ENCODE peak calls at places on chromosomes 7 and 10, in four cellular contexts. One of them, this sample, is unnamed.

GRCh38 chr7:54831644-54832095 is 72.7 kb upstream of the SEC61G start:
- DNase-seq in breast epithelium: no peak
- DNase-seq in GM13976: no peak
- DNase-seq in kidney: no peak
- DNase-seq in this sample: no peak

GRCh38 chr7:2019693-2020511 is 212.8 kb downstream of the MAD1L1 start:
- DNase-seq in kidney: peak
- DNase-seq in breast epithelium: no peak
- DNase-seq in GM13976: peak
- DNase-seq in this sample: peak

GRCh38 chr7:20778063-20778721 is 8.5 kb downstream of the SP8 start:
- DNase-seq in GM13976: peak
- DNase-seq in breast epithelium: no peak
- DNase-seq in kidney: no peak
- DNase-seq in this sample: peak

GRCh38 chr7:133436014-133436428 is 183.1 kb downstream of the EXOC4 start:
- DNase-seq in kidney: peak
- DNase-seq in GM13976: no peak
- DNase-seq in breast epithelium: no peak
- DNase-seq in this sample: no peak

GRCh38 chr10:88755753-88756152 is 4.1 kb upstream of the LIPN start:
- DNase-seq in GM13976: no peak
- DNase-seq in breast epithelium: no peak
- DNase-seq in kidney: no peak
- DNase-seq in this sample: no peak

GRCh38 chr7:42502022-42502421 is 265.0 kb upstream of the GLI3 start:
- DNase-seq in kidney: no peak
- DNase-seq in breast epithelium: no peak
- DNase-seq in GM13976: no peak
- DNase-seq in this sample: no peak

GRCh38 chr10:69730251-69731156 is 71.2 kb upstream of the COL13A1 start:
- DNase-seq in GM13976: no peak
- DNase-seq in kidney: no peak
- DNase-seq in breast epithelium: no peak
- DNase-seq in this sample: no peak

GRCh38 chr10:31034041-31034918 is 2.6 kb upstream of the ZNF438 start:
- DNase-seq in GM13976: no peak
- DNase-seq in breast epithelium: no peak
- DNase-seq in kidney: no peak
- DNase-seq in this sample: no peak

GRCh38 chr7:79789584-79790345 is 336.3 kb upstream of the MAGI2 start:
- DNase-seq in breast epithelium: no peak
- DNase-seq in kidney: no peak
- DNase-seq in GM13976: no peak
- DNase-seq in this sample: no peak

GRCh38 chr7:157674715-157675426 is 338.1 kb downstream of the DNAJB6 start:
- DNase-seq in breast epithelium: no peak
- DNase-seq in kidney: no peak
- DNase-seq in GM13976: no peak
- DNase-seq in this sample: no peak

GRCh38 chr10:78258303-78259030 is 224.8 kb downstream of the RPS24 start:
- DNase-seq in GM13976: no peak
- DNase-seq in kidney: no peak
- DNase-seq in breast epithelium: no peak
- DNase-seq in this sample: no peak

GRCh38 chr7:11026452-11027359 is 53.0 kb downstream of the PHF14 start:
- DNase-seq in GM13976: no peak
- DNase-seq in breast epithelium: no peak
- DNase-seq in kidney: no peak
- DNase-seq in this sample: no peak

GRCh38 chr7:123296965-123297364 is 97.2 kb upstream of the SLC13A1 start:
- DNase-seq in kidney: no peak
- DNase-seq in GM13976: no peak
- DNase-seq in breast epithelium: no peak
- DNase-seq in this sample: no peak

GRCh38 chr10:77702166-77702565 is 64.6 kb upstream of the KCNMA1 start:
- DNase-seq in GM13976: no peak
- DNase-seq in kidney: no peak
- DNase-seq in breast epithelium: no peak
- DNase-seq in this sample: no peak

GRCh38 chr7:120723465-120724385 is 134.2 kb downstream of the TSPAN12 start:
- DNase-seq in GM13976: no peak
- DNase-seq in kidney: no peak
- DNase-seq in breast epithelium: no peak
- DNase-seq in this sample: no peak

GRCh38 chr10:53808677-53809076 is 992.4 kb downstream of the PCDH15 start:
- DNase-seq in kidney: no peak
- DNase-seq in GM13976: no peak
- DNase-seq in breast epithelium: no peak
- DNase-seq in this sample: no peak
- TF ChIP-seq CTCF in kidney: no peak
- TF ChIP-seq CTCF in GM13976: no peak
- TF ChIP-seq CTCF in breast epithelium: no peak
- TF ChIP-seq CTCF in this sample: no peak

GRCh38 chr7:38424750-38425463 is 151.5 kb upstream of the TARP start:
- DNase-seq in kidney: no peak
- DNase-seq in GM13976: no peak
- DNase-seq in breast epithelium: no peak
- DNase-seq in this sample: no peak
- TF ChIP-seq CTCF in kidney: no peak
- TF ChIP-seq CTCF in GM13976: no peak
- TF ChIP-seq CTCF in breast epithelium: no peak
- TF ChIP-seq CTCF in this sample: no peak

DNA sequence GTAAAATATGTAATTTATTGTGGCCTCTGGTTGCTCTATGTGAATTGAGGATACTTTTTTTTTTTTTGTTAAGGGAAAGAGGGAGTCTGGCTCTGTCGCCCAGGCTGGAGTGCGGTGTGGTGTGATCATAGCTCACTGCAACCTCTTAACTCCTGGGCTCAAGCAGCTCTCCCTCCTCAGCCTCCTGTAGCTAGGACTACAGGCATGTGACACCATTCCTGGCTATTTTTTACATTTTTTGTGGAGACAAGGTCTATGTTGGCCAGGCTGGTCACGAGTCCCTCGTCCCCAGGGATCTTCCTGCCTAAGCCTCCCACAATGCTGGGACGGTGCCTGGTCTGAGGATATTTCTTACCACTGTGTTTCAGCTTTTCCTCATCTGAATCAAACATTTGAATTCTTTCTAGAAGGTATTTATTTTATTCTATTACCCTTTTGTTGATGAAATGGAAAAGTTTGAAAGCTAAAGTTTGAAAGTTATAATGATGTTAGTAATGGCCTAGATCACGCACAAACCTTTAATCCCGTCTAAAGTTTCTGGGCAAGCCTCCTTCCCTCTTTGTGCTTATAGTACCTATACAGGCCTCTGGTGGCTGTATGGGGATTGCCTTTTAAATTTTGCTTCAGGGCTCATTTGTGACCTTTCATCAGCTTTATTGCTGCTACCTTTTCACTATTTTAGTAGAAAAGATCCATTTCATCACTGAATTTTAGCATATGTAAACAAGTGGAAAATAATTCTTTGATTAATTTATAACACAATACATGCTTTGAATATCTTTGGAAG is 2.0 kb downstream of the IFRD1 start:
- DNase-seq in breast epithelium: peak
- DNase-seq in GM13976: peak
- DNase-seq in kidney: no peak
- DNase-seq in this sample: peak
- TF ChIP-seq CTCF in breast epithelium: no peak
- TF ChIP-seq CTCF in GM13976: peak
- TF ChIP-seq CTCF in kidney: no peak
- TF ChIP-seq CTCF in this sample: no peak

DNA sequence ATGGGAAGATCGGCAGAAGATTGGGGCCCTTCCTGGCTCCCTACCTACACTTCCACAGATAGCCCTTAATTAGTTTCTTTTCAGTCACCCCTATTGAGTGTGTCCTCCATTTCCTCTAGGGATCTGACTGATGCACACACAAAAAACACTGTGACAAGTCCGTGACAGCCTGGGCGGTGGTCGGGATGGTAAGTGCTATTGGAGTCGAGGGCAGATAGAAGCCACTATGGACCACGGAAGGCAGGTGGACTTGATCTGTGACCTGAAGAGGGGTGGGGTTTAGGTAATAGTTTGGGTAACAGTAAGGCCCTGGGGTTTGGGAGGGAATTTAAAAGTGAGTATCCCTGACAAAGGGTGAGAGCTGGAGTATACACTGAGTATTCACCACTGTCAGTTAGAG is 53.0 kb downstream of the PDK4 start:
- DNase-seq in kidney: no peak
- DNase-seq in GM13976: no peak
- DNase-seq in breast epithelium: no peak
- DNase-seq in this sample: no peak
- TF ChIP-seq CTCF in kidney: no peak
- TF ChIP-seq CTCF in GM13976: no peak
- TF ChIP-seq CTCF in breast epithelium: no peak
- TF ChIP-seq CTCF in this sample: no peak

DNA sequence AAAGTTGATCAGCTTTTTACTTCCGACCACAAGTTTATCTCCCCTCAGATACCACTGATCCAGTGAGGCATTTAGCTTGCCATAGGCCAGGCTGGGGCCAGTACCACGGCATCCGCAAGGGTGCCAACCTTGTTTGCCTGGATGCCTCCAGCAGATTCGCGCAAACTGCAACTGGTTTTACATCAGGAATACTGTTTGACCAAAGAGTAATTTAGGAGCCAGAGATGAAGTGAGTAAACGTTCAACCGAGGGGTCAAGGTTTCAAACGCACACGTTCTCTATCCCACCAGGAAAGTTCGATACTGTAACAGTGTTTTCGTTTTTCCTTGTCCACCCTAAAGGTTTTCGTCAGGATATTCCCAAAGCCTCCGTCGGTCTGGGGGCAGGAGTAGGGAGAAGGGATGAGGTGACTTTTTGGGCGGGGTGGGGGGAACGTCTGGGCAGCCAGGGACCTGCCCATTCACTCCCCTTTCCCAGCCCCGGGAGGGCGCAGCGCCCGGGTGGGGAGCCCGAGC is at the start of gene MDFIC:
- DNase-seq in kidney: peak
- DNase-seq in breast epithelium: peak
- DNase-seq in GM13976: no peak
- DNase-seq in this sample: no peak
- TF ChIP-seq CTCF in kidney: no peak
- TF ChIP-seq CTCF in breast epithelium: no peak
- TF ChIP-seq CTCF in GM13976: no peak
- TF ChIP-seq CTCF in this sample: no peak

DNA sequence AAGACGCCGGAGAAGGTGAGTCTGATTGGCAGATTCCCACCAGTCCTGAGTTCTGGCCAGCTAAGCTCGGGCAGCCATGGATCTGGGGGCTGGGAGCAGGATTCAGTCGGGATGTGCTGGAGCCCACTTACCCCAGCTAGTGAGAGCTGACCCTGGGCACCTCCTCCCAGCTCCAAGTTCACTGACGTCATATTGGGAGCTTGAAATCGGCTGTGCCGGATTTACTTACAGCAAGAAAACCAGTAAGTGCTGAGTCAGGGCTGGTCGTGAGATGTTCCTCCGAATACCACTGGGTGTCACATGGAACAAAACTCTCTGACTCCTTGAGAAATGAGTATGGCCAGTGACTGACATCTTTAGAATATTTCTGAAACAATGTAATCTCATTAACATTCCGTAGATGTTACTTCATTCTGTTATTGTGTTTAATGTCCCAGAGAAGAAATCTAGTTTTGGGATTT is 621.2 kb downstream of the SDK1 start:
- DNase-seq in kidney: no peak
- DNase-seq in breast epithelium: no peak
- DNase-seq in GM13976: no peak
- DNase-seq in this sample: no peak
- TF ChIP-seq CTCF in kidney: peak
- TF ChIP-seq CTCF in breast epithelium: peak
- TF ChIP-seq CTCF in GM13976: no peak
- TF ChIP-seq CTCF in this sample: no peak

DNA sequence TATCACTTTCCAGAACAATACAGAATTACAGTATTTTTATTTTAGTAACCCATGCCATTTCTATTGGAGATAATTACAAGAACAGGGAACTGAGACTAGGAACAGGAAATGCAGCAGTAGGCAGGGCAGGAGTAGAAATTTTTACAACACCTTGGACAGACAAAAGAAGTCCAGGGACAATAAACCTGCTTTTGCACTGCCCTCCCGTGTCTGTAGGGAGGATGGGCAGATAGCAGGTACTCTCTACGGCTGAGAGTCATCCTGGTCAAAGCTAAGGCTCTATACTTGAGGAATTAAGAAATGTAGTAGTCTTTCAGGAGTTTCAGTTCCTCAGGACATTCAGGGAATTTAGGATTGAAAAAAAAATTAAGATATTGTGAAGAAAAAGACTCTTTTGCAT is 63.4 kb downstream of the VAX1 start:
- DNase-seq in kidney: no peak
- DNase-seq in breast epithelium: no peak
- DNase-seq in GM13976: no peak
- DNase-seq in this sample: no peak
- TF ChIP-seq CTCF in kidney: no peak
- TF ChIP-seq CTCF in breast epithelium: peak
- TF ChIP-seq CTCF in GM13976: no peak
- TF ChIP-seq CTCF in this sample: no peak

GRCh38 chr10:50358411-50358810 is 107.1 kb upstream of the ASAH2 start:
- DNase-seq in breast epithelium: no peak
- DNase-seq in GM13976: no peak
- DNase-seq in kidney: no peak
- DNase-seq in this sample: no peak
- TF ChIP-seq CTCF in breast epithelium: no peak
- TF ChIP-seq CTCF in GM13976: no peak
- TF ChIP-seq CTCF in kidney: no peak
- TF ChIP-seq CTCF in this sample: no peak

GRCh38 chr10:116486774-116487448 is 58.8 kb upstream of the PNLIP start:
- DNase-seq in kidney: no peak
- DNase-seq in breast epithelium: no peak
- DNase-seq in GM13976: no peak
- DNase-seq in this sample: no peak

GRCh38 chr10:116490028-116490662 is 55.6 kb upstream of the PNLIP start:
- DNase-seq in kidney: no peak
- DNase-seq in GM13976: peak
- DNase-seq in breast epithelium: no peak
- DNase-seq in this sample: peak
- TF ChIP-seq CTCF in kidney: peak
- TF ChIP-seq CTCF in GM13976: peak
- TF ChIP-seq CTCF in breast epithelium: peak
- TF ChIP-seq CTCF in this sample: peak

GRCh38 chr10:17290226-17290625 is 62.2 kb downstream of the VIM start:
- DNase-seq in GM13976: no peak
- DNase-seq in breast epithelium: no peak
- DNase-seq in kidney: no peak
- DNase-seq in this sample: no peak
- TF ChIP-seq CTCF in GM13976: no peak
- TF ChIP-seq CTCF in breast epithelium: peak
- TF ChIP-seq CTCF in kidney: peak
- TF ChIP-seq CTCF in this sample: no peak

This sample was measured in GM20000.